ENCODE peak calls at places on chromosome 20, in ten cellular contexts. One of them, this sample, is unnamed.
A peak's percentile ranks its signal among the peaks of the same experiment; 100 is the strongest.

GRCh38 chr20:9574182-9574581 is 59.8 kb downstream of the LAMP5 start:
- DNase-seq in dorsolateral prefrontal cortex: no peak
- DNase-seq in CD8-positive, alpha-beta T cell: no peak
- DNase-seq in adrenal gland: no peak
- DNase-seq in kidney epithelial cell: no peak
- DNase-seq in left ventricle myocardium inferior: no peak
- DNase-seq in choroid plexus epithelial cell: no peak
- DNase-seq in PC-9: no peak
- DNase-seq in GM12865: no peak
- DNase-seq in cardiac fibroblast: no peak
- DNase-seq in this sample: no peak

GRCh38 chr20:63378626-63379025 is 17.5 kb upstream of the CHRNA4 start:
- DNase-seq in dorsolateral prefrontal cortex: no peak
- DNase-seq in CD8-positive, alpha-beta T cell: no peak
- DNase-seq in adrenal gland: no peak
- DNase-seq in kidney epithelial cell: no peak
- DNase-seq in left ventricle myocardium inferior: no peak
- DNase-seq in choroid plexus epithelial cell: no peak
- DNase-seq in PC-9: peak; percentile 30
- DNase-seq in GM12865: no peak
- DNase-seq in cardiac fibroblast: no peak
- DNase-seq in this sample: no peak

GRCh38 chr20:58264271-58264670 is 35.8 kb upstream of the ANKRD60 start:
- DNase-seq in dorsolateral prefrontal cortex: no peak
- DNase-seq in CD8-positive, alpha-beta T cell: no peak
- DNase-seq in adrenal gland: no peak
- DNase-seq in kidney epithelial cell: no peak
- DNase-seq in left ventricle myocardium inferior: no peak
- DNase-seq in choroid plexus epithelial cell: no peak
- DNase-seq in PC-9: no peak
- DNase-seq in GM12865: no peak
- DNase-seq in cardiac fibroblast: no peak
- DNase-seq in this sample: no peak

GRCh38 chr20:53778736-53779135 is 185.1 kb upstream of the ZNF217 start:
- DNase-seq in dorsolateral prefrontal cortex: no peak
- DNase-seq in CD8-positive, alpha-beta T cell: no peak
- DNase-seq in adrenal gland: no peak
- DNase-seq in kidney epithelial cell: no peak
- DNase-seq in left ventricle myocardium inferior: no peak
- DNase-seq in choroid plexus epithelial cell: no peak
- DNase-seq in PC-9: no peak
- DNase-seq in GM12865: no peak
- DNase-seq in cardiac fibroblast: no peak
- DNase-seq in this sample: no peak

GRCh38 chr20:2133318-2134183 is 31.9 kb downstream of the STK35 start:
- DNase-seq in dorsolateral prefrontal cortex: no peak
- DNase-seq in CD8-positive, alpha-beta T cell: no peak
- DNase-seq in adrenal gland: peak; percentile 67
- DNase-seq in kidney epithelial cell: no peak
- DNase-seq in left ventricle myocardium inferior: no peak
- DNase-seq in choroid plexus epithelial cell: peak; percentile 58
- DNase-seq in PC-9: peak; percentile 81
- DNase-seq in GM12865: no peak
- DNase-seq in cardiac fibroblast: peak; percentile 81
- DNase-seq in this sample: peak; percentile 73

GRCh38 chr20:53961527-53961926 is 108.9 kb downstream of the BCAS1 start:
- DNase-seq in dorsolateral prefrontal cortex: no peak
- DNase-seq in CD8-positive, alpha-beta T cell: no peak
- DNase-seq in adrenal gland: no peak
- DNase-seq in kidney epithelial cell: no peak
- DNase-seq in left ventricle myocardium inferior: no peak
- DNase-seq in choroid plexus epithelial cell: no peak
- DNase-seq in PC-9: no peak
- DNase-seq in GM12865: no peak
- DNase-seq in cardiac fibroblast: no peak
- DNase-seq in this sample: no peak

GRCh38 chr20:63854766-63855362 is 6.4 kb upstream of the ABHD16B start:
- DNase-seq in dorsolateral prefrontal cortex: no peak
- DNase-seq in CD8-positive, alpha-beta T cell: no peak
- DNase-seq in adrenal gland: no peak
- DNase-seq in kidney epithelial cell: no peak
- DNase-seq in left ventricle myocardium inferior: peak; percentile 81
- DNase-seq in choroid plexus epithelial cell: no peak
- DNase-seq in PC-9: no peak
- DNase-seq in GM12865: no peak
- DNase-seq in cardiac fibroblast: no peak
- DNase-seq in this sample: no peak

GRCh38 chr20:61120595-61121515 is 131.2 kb upstream of the CDH4 start:
- DNase-seq in dorsolateral prefrontal cortex: no peak
- DNase-seq in CD8-positive, alpha-beta T cell: peak; percentile 26
- DNase-seq in adrenal gland: peak; percentile 48
- DNase-seq in kidney epithelial cell: peak; percentile 44
- DNase-seq in left ventricle myocardium inferior: peak; percentile 21
- DNase-seq in choroid plexus epithelial cell: peak; percentile 59
- DNase-seq in PC-9: peak; percentile 53
- DNase-seq in GM12865: no peak
- DNase-seq in cardiac fibroblast: peak; percentile 20
- DNase-seq in this sample: peak; percentile 26

DNA sequence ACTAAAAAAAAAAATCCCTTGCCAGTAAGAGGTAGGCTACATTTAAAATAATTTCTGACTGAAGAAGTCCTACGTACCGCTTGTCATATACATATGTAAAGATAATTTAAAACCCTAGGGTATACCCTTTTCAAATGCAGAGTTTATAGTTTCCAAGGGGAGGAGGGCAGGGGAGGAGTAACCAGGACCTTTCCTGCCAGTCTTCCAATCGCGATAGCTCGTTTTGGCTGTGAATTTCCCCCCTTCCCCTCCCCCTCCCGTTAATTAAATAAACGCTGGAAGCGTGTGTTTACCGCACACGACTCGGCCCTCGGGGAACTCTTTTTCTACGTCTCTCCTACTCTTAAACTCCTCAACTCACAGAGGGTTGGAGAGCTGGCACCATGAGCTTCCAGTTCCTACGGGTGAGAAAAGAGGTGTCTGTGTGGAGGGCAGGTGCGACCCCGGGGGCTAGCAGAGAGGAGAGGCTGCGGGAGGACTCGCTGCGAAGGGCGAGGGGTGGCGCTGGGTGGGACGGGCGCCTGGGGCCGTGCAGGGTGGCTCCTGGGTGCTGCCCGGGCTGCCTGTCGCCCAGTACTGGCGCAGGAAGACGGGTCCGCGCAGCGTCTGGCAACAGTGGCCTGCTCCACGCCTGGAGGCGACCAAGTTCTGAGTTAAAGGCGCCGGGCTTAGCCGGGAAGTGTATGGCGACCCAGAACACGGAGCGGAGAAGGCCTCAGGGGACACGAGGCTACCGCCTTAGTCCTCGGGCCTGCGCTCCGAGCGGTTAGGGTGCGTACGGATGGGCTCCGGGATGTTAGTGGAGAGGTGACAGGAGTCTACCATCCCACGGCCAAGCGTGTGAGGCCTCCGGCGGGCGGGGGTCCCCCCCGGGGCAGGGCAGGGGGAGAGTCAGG is 4.1 kb upstream of the TFAP2C start:
- DNase-seq in dorsolateral prefrontal cortex: no peak
- DNase-seq in CD8-positive, alpha-beta T cell: no peak
- DNase-seq in adrenal gland: no peak
- DNase-seq in kidney epithelial cell: no peak
- DNase-seq in left ventricle myocardium inferior: no peak
- DNase-seq in choroid plexus epithelial cell: no peak
- DNase-seq in PC-9: peak; percentile 35
- DNase-seq in GM12865: no peak
- DNase-seq in cardiac fibroblast: no peak
- DNase-seq in this sample: no peak
- H3K4me3 ChIP-seq in dorsolateral prefrontal cortex: no peak overlapping the region
- H3K4me3 ChIP-seq in CD8-positive, alpha-beta T cell: no peak overlapping the region
- H3K4me3 ChIP-seq in adrenal gland: no peak overlapping the region
- H3K4me3 ChIP-seq in kidney epithelial cell: no peak overlapping the region
- H3K4me3 ChIP-seq in left ventricle myocardium inferior: no peak overlapping the region
- H3K4me3 ChIP-seq in choroid plexus epithelial cell: no peak overlapping the region
- H3K4me3 ChIP-seq in PC-9: peak overlapping the region; percentile 62
- H3K4me3 ChIP-seq in GM12865: no peak overlapping the region
- H3K4me3 ChIP-seq in cardiac fibroblast: no peak overlapping the region
- H3K4me3 ChIP-seq in this sample: no peak overlapping the region

GRCh38 chr20:33669224-33669623 is 2.5 kb downstream of the ACTL10 start:
- DNase-seq in dorsolateral prefrontal cortex: no peak
- DNase-seq in CD8-positive, alpha-beta T cell: no peak
- DNase-seq in adrenal gland: peak; percentile 27
- DNase-seq in kidney epithelial cell: no peak
- DNase-seq in left ventricle myocardium inferior: no peak
- DNase-seq in choroid plexus epithelial cell: no peak
- DNase-seq in PC-9: no peak
- DNase-seq in GM12865: no peak
- DNase-seq in cardiac fibroblast: no peak
- DNase-seq in this sample: no peak

GRCh38 chr20:33667245-33668086 is 723 bp downstream of the ACTL10 start:
- DNase-seq in dorsolateral prefrontal cortex: peak; percentile 81
- DNase-seq in CD8-positive, alpha-beta T cell: peak; percentile 40
- DNase-seq in adrenal gland: peak; percentile 75
- DNase-seq in kidney epithelial cell: no peak
- DNase-seq in left ventricle myocardium inferior: peak; percentile 58
- DNase-seq in choroid plexus epithelial cell: peak; percentile 82
- DNase-seq in PC-9: peak; percentile 66
- DNase-seq in GM12865: peak; percentile 90
- DNase-seq in cardiac fibroblast: peak; percentile 82
- DNase-seq in this sample: peak; percentile 79

GRCh38 chr20:33668791-33669155 is 2.0 kb downstream of the ACTL10 start:
- DNase-seq in dorsolateral prefrontal cortex: no peak
- DNase-seq in CD8-positive, alpha-beta T cell: no peak
- DNase-seq in adrenal gland: peak; percentile 29
- DNase-seq in kidney epithelial cell: no peak
- DNase-seq in left ventricle myocardium inferior: peak; percentile 10
- DNase-seq in choroid plexus epithelial cell: no peak
- DNase-seq in PC-9: no peak
- DNase-seq in GM12865: no peak
- DNase-seq in cardiac fibroblast: no peak
- DNase-seq in this sample: no peak

GRCh38 chr20:33666293-33667244 is at the start of gene ACTL10:
- DNase-seq in dorsolateral prefrontal cortex: peak; percentile 92
- DNase-seq in CD8-positive, alpha-beta T cell: peak; percentile 81
- DNase-seq in adrenal gland: peak; percentile 99
- DNase-seq in kidney epithelial cell: peak; percentile 81
- DNase-seq in left ventricle myocardium inferior: peak; percentile 98
- DNase-seq in choroid plexus epithelial cell: peak; percentile 99
- DNase-seq in PC-9: peak; percentile 94
- DNase-seq in GM12865: peak; percentile 98
- DNase-seq in cardiac fibroblast: peak; percentile 99
- DNase-seq in this sample: peak; percentile 99

DNA sequence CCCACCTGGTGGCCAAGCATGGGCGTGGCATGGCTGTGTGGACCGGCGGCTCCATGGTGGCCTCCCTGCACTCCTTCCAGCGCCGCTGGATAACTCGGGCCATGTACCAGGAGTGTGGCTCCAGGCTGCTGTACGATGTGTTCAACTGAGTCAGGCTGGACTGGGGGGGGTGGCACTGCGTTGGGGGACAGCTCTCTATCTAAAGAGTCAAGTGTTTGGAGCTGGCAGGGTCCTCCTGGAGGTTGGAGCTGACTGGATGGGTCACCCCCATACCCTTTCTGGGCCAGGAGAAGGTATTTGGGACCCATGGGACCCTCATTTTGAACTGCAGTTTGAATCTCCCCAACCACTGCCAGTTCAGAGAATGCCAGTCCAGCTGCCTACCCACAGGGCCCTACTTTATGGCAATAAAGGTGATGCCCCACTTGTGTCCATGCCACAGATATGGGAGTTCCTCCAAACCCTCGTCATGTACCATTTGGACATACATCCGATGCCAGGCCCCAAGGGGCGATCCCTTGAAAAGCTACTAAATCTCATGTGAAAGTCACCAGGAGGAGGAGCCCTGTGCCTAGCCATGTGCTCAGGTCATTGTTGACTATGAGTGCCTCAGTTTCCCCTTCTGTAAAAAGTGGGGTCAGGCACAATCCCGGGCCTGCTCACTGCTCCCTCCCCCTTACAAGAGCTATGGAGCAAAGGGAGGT is 1.5 kb downstream of the ACTL10 start:
- DNase-seq in dorsolateral prefrontal cortex: no peak
- DNase-seq in CD8-positive, alpha-beta T cell: peak; percentile 76
- DNase-seq in adrenal gland: peak; percentile 82
- DNase-seq in kidney epithelial cell: no peak
- DNase-seq in left ventricle myocardium inferior: peak; percentile 76
- DNase-seq in choroid plexus epithelial cell: no peak
- DNase-seq in PC-9: no peak
- DNase-seq in GM12865: no peak
- DNase-seq in cardiac fibroblast: no peak
- DNase-seq in this sample: no peak
- TF ChIP-seq CTCF in dorsolateral prefrontal cortex: peak; percentile 88
- TF ChIP-seq CTCF in CD8-positive, alpha-beta T cell: no peak
- TF ChIP-seq CTCF in adrenal gland: peak; percentile 82
- TF ChIP-seq CTCF in kidney epithelial cell: no peak
- TF ChIP-seq CTCF in left ventricle myocardium inferior: peak; percentile 84
- TF ChIP-seq CTCF in choroid plexus epithelial cell: peak; percentile 80
- TF ChIP-seq CTCF in PC-9: peak; percentile 91
- TF ChIP-seq CTCF in GM12865: peak; percentile 96
- TF ChIP-seq CTCF in cardiac fibroblast: peak; percentile 83
- TF ChIP-seq CTCF in this sample: peak; percentile 81

DNA sequence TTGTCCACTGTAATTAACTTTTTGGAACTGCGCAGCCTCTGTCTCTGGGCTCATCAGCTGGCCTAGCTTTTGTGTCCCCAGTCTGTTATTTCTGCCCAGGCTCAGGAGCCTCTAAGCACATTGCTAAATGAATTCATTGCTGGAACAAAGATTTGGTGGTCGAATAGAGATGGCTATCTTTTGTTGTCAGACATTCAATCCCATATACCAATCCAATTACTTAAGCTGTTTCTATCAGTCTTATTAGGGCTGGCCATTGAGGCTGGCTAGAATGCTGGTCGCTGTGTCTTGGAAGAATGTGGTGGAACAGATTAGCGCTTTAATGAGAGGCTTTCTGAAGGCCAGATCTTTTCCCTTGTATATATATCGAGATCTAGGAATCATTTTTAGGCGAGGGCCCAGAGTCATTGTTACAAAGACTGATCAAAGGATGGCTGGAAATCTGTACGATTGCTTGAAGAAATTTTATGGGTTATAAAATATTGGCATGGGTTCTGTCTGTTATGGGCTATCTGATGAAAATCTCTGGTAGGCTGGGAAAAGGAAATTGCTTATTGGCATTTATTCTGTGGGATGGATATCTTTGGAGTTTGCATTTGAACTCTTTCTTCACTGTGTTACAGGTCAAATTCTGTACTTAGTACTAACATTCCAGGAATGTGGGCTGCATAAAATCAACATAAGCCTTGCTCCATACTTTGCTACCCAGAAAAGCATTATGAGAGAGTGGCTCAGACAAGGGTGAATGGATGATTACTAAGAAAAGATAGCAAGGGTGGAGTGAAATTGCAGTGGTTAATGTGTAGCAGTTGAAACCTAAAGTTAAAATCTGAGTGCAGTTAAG is 34.8 kb upstream of the JAG1 start:
- DNase-seq in dorsolateral prefrontal cortex: no peak
- DNase-seq in CD8-positive, alpha-beta T cell: no peak
- DNase-seq in adrenal gland: no peak
- DNase-seq in kidney epithelial cell: peak; percentile 73
- DNase-seq in left ventricle myocardium inferior: no peak
- DNase-seq in choroid plexus epithelial cell: peak; percentile 89
- DNase-seq in PC-9: peak; percentile 79
- DNase-seq in GM12865: no peak
- DNase-seq in cardiac fibroblast: peak; percentile 77
- DNase-seq in this sample: peak; percentile 75
- H3K4me3 ChIP-seq in dorsolateral prefrontal cortex: no peak overlapping the region
- H3K4me3 ChIP-seq in CD8-positive, alpha-beta T cell: no peak overlapping the region
- H3K4me3 ChIP-seq in adrenal gland: no peak overlapping the region
- H3K4me3 ChIP-seq in kidney epithelial cell: no peak overlapping the region
- H3K4me3 ChIP-seq in left ventricle myocardium inferior: no peak overlapping the region
- H3K4me3 ChIP-seq in choroid plexus epithelial cell: no peak overlapping the region
- H3K4me3 ChIP-seq in PC-9: peak overlapping the region; percentile 0
- H3K4me3 ChIP-seq in GM12865: no peak overlapping the region
- H3K4me3 ChIP-seq in cardiac fibroblast: no peak overlapping the region
- H3K4me3 ChIP-seq in this sample: no peak overlapping the region

GRCh38 chr20:62370115-62370806 is 3.1 kb upstream of the LAMA5 start:
- DNase-seq in dorsolateral prefrontal cortex: no peak
- DNase-seq in CD8-positive, alpha-beta T cell: no peak
- DNase-seq in adrenal gland: peak; percentile 65
- DNase-seq in kidney epithelial cell: no peak
- DNase-seq in left ventricle myocardium inferior: no peak
- DNase-seq in choroid plexus epithelial cell: no peak
- DNase-seq in PC-9: peak; percentile 76
- DNase-seq in GM12865: peak; percentile 31
- DNase-seq in cardiac fibroblast: peak; percentile 80
- DNase-seq in this sample: peak; percentile 75
- TF ChIP-seq CTCF in dorsolateral prefrontal cortex: no peak
- TF ChIP-seq CTCF in CD8-positive, alpha-beta T cell: no peak
- TF ChIP-seq CTCF in adrenal gland: no peak
- TF ChIP-seq CTCF in kidney epithelial cell: no peak
- TF ChIP-seq CTCF in left ventricle myocardium inferior: no peak
- TF ChIP-seq CTCF in choroid plexus epithelial cell: no peak
- TF ChIP-seq CTCF in PC-9: no peak
- TF ChIP-seq CTCF in GM12865: no peak
- TF ChIP-seq CTCF in cardiac fibroblast: no peak
- TF ChIP-seq CTCF in this sample: no peak